ENCODE peak calls at places on chromosomes 1 and 21, in five cellular contexts. One of them, this sample, is unnamed.

GRCh38 chr1:18927654-18928272 is 25.4 kb upstream of the ALDH4A1 start:
- DNase-seq in heart right ventricle: no peak
- DNase-seq in OCI-LY7: peak; percentile 43
- DNase-seq in HepG2: no peak
- DNase-seq in transverse colon: no peak
- DNase-seq in this sample: no peak

GRCh38 chr1:84855168-84855567 is 37.8 kb downstream of the LPAR3 start:
- DNase-seq in transverse colon: no peak
- DNase-seq in heart right ventricle: no peak
- DNase-seq in HepG2: no peak
- DNase-seq in OCI-LY7: no peak
- DNase-seq in this sample: no peak

GRCh38 chr1:193726722-193727121 is 540.3 kb upstream of the B3GALT2 start:
- DNase-seq in heart right ventricle: no peak
- DNase-seq in transverse colon: no peak
- DNase-seq in HepG2: no peak
- DNase-seq in OCI-LY7: no peak
- DNase-seq in this sample: no peak

GRCh38 chr1:82348487-82348886 is 547.8 kb downstream of the ADGRL2 start:
- DNase-seq in HepG2: no peak
- DNase-seq in heart right ventricle: no peak
- DNase-seq in OCI-LY7: no peak
- DNase-seq in transverse colon: no peak
- DNase-seq in this sample: no peak

GRCh38 chr21:45613396-45613795 is 30.1 kb upstream of the PCBP3 start:
- DNase-seq in transverse colon: no peak
- DNase-seq in HepG2: no peak
- DNase-seq in heart right ventricle: no peak
- DNase-seq in OCI-LY7: no peak
- DNase-seq in this sample: no peak

GRCh38 chr1:209720826-209721225 is 16.2 kb downstream of the HSD11B1 start:
- DNase-seq in transverse colon: no peak
- DNase-seq in heart right ventricle: no peak
- DNase-seq in OCI-LY7: no peak
- DNase-seq in HepG2: no peak
- DNase-seq in this sample: no peak

GRCh38 chr1:33120436-33121231 is 39.7 kb downstream of the AZIN2 start:
- DNase-seq in HepG2: no peak
- DNase-seq in transverse colon: no peak
- DNase-seq in OCI-LY7: no peak
- DNase-seq in heart right ventricle: no peak
- DNase-seq in this sample: no peak

GRCh38 chr21:44454747-44455523 is at the start of gene LRRC3:
- DNase-seq in HepG2: peak; percentile 82
- DNase-seq in transverse colon: peak; percentile 90
- DNase-seq in OCI-LY7: peak; percentile 12
- DNase-seq in heart right ventricle: peak; percentile 82
- DNase-seq in this sample: peak; percentile 99

GRCh38 chr1:152811050-152811449 is 721 bp upstream of the LCE1B start:
- DNase-seq in HepG2: no peak
- DNase-seq in transverse colon: no peak
- DNase-seq in heart right ventricle: no peak
- DNase-seq in OCI-LY7: no peak
- DNase-seq in this sample: no peak

GRCh38 chr1:201481761-201482493 is 12.9 kb upstream of the PHLDA3 start:
- DNase-seq in HepG2: peak; percentile 73
- DNase-seq in transverse colon: peak; percentile 91
- DNase-seq in OCI-LY7: peak; percentile 88
- DNase-seq in heart right ventricle: peak; percentile 90
- DNase-seq in this sample: peak; percentile 91

GRCh38 chr1:22471078-22471477 is 19.4 kb downstream of the ZBTB40 start:
- DNase-seq in transverse colon: no peak
- DNase-seq in OCI-LY7: no peak
- DNase-seq in HepG2: no peak
- DNase-seq in heart right ventricle: peak; percentile 61
- DNase-seq in this sample: no peak

GRCh38 chr1:234968470-234968869 is 160.2 kb downstream of the TOMM20 start:
- DNase-seq in heart right ventricle: no peak
- DNase-seq in transverse colon: no peak
- DNase-seq in OCI-LY7: no peak
- DNase-seq in HepG2: no peak
- DNase-seq in this sample: no peak

GRCh38 chr1:162835157-162835899 is 25.6 kb downstream of the CCDC190 start:
- DNase-seq in OCI-LY7: no peak
- DNase-seq in transverse colon: no peak
- DNase-seq in HepG2: no peak
- DNase-seq in heart right ventricle: no peak
- DNase-seq in this sample: no peak

GRCh38 chr1:237814319-237814924 is 76.3 kb downstream of the ZP4 start:
- DNase-seq in heart right ventricle: no peak
- DNase-seq in HepG2: peak; percentile 5
- DNase-seq in transverse colon: no peak
- DNase-seq in OCI-LY7: peak; percentile 25
- DNase-seq in this sample: peak; percentile 36

GRCh38 chr1:17437260-17438175 is 2.0 kb downstream of the RCC2 start:
- DNase-seq in transverse colon: peak; percentile 48
- DNase-seq in OCI-LY7: peak; percentile 73
- DNase-seq in heart right ventricle: peak; percentile 21
- DNase-seq in HepG2: no peak
- DNase-seq in this sample: peak; percentile 80

GRCh38 chr1:15430787-15431570 is 7.3 kb upstream of the CTRC start:
- DNase-seq in OCI-LY7: peak; percentile 55
- DNase-seq in transverse colon: peak; percentile 83
- DNase-seq in heart right ventricle: peak; percentile 70
- DNase-seq in HepG2: no peak
- DNase-seq in this sample: peak; percentile 73

GRCh38 chr1:46525253-46525983 is 26.0 kb downstream of the KNCN start:
- DNase-seq in transverse colon: no peak
- DNase-seq in heart right ventricle: no peak
- DNase-seq in OCI-LY7: no peak
- DNase-seq in HepG2: no peak
- DNase-seq in this sample: no peak

GRCh38 chr1:43953361-43953760 is 6.6 kb downstream of the IPO13 start:
- DNase-seq in transverse colon: no peak
- DNase-seq in OCI-LY7: no peak
- DNase-seq in HepG2: no peak
- DNase-seq in heart right ventricle: no peak
- DNase-seq in this sample: no peak

GRCh38 chr1:198545156-198545555 is 4.7 kb upstream of the ATP6V1G3 start:
- DNase-seq in heart right ventricle: no peak
- DNase-seq in transverse colon: no peak
- DNase-seq in OCI-LY7: no peak
- DNase-seq in HepG2: no peak
- DNase-seq in this sample: no peak

GRCh38 chr1:73914994-73915393 is 283.0 kb downstream of the LRRIQ3 start:
- DNase-seq in transverse colon: no peak
- DNase-seq in heart right ventricle: no peak
- DNase-seq in OCI-LY7: no peak
- DNase-seq in HepG2: no peak
- DNase-seq in this sample: no peak

GRCh38 chr1:164654200-164654599 is 95.2 kb downstream of the PBX1 start:
- DNase-seq in HepG2: no peak
- DNase-seq in heart right ventricle: no peak
- DNase-seq in OCI-LY7: no peak
- DNase-seq in transverse colon: no peak
- DNase-seq in this sample: no peak

GRCh38 chr1:201759194-201759814 is 69.7 kb upstream of the IPO9 start:
- DNase-seq in transverse colon: no peak
- DNase-seq in HepG2: no peak
- DNase-seq in OCI-LY7: no peak
- DNase-seq in heart right ventricle: no peak
- DNase-seq in this sample: no peak

GRCh38 chr1:37944091-37944763 is 2.6 kb downstream of the INPP5B start:
- DNase-seq in transverse colon: no peak
- DNase-seq in heart right ventricle: no peak
- DNase-seq in HepG2: no peak
- DNase-seq in OCI-LY7: no peak
- DNase-seq in this sample: no peak

GRCh38 chr1:197467881-197468280 is 199.8 kb downstream of the CRB1 start:
- DNase-seq in transverse colon: no peak
- DNase-seq in OCI-LY7: no peak
- DNase-seq in heart right ventricle: no peak
- DNase-seq in HepG2: no peak
- DNase-seq in this sample: no peak

GRCh38 chr1:235077571-235078479 is 50.8 kb downstream of the TOMM20 start:
- DNase-seq in OCI-LY7: no peak
- DNase-seq in transverse colon: no peak
- DNase-seq in HepG2: no peak
- DNase-seq in heart right ventricle: no peak
- DNase-seq in this sample: no peak

GRCh38 chr1:16155537-16156410 is at the start of gene EPHA2:
- DNase-seq in transverse colon: peak; percentile 94
- DNase-seq in heart right ventricle: peak; percentile 92
- DNase-seq in HepG2: peak; percentile 93
- DNase-seq in OCI-LY7: no peak
- DNase-seq in this sample: peak; percentile 96

GRCh38 chr1:91592716-91593477 is 92.2 kb downstream of the CDC7 start:
- DNase-seq in OCI-LY7: no peak
- DNase-seq in heart right ventricle: no peak
- DNase-seq in HepG2: no peak
- DNase-seq in transverse colon: no peak
- DNase-seq in this sample: no peak

GRCh38 chr21:45029968-45030636 is 44.3 kb upstream of the ADARB1 start:
- DNase-seq in transverse colon: no peak
- DNase-seq in heart right ventricle: no peak
- DNase-seq in HepG2: no peak
- DNase-seq in OCI-LY7: no peak
- DNase-seq in this sample: peak; percentile 3

GRCh38 chr1:198657550-198658064 is 18.8 kb downstream of the PTPRC start:
- DNase-seq in transverse colon: no peak
- DNase-seq in heart right ventricle: no peak
- DNase-seq in HepG2: no peak
- DNase-seq in OCI-LY7: peak; percentile 73
- DNase-seq in this sample: peak; percentile 59

GRCh38 chr1:227775841-227776240 is 39.6 kb upstream of the PRSS38 start:
- DNase-seq in HepG2: no peak
- DNase-seq in heart right ventricle: no peak
- DNase-seq in transverse colon: no peak
- DNase-seq in OCI-LY7: no peak
- DNase-seq in this sample: no peak

GRCh38 chr1:7248828-7249227 is 463.6 kb downstream of the CAMTA1 start:
- DNase-seq in heart right ventricle: no peak
- DNase-seq in OCI-LY7: no peak
- DNase-seq in transverse colon: no peak
- DNase-seq in HepG2: no peak
- DNase-seq in this sample: no peak

GRCh38 chr1:167460836-167461235 is 57.5 kb downstream of the CD247 start:
- DNase-seq in HepG2: no peak
- DNase-seq in transverse colon: no peak
- DNase-seq in OCI-LY7: no peak
- DNase-seq in heart right ventricle: no peak
- DNase-seq in this sample: no peak

GRCh38 chr1:38541223-38541622 is 318.3 kb downstream of the RRAGC start:
- DNase-seq in transverse colon: no peak
- DNase-seq in OCI-LY7: no peak
- DNase-seq in heart right ventricle: no peak
- DNase-seq in HepG2: no peak
- DNase-seq in this sample: no peak

GRCh38 chr1:25169610-25170009 is 62.7 kb downstream of the SYF2 start:
- DNase-seq in heart right ventricle: no peak
- DNase-seq in HepG2: no peak
- DNase-seq in OCI-LY7: no peak
- DNase-seq in transverse colon: no peak
- DNase-seq in this sample: no peak
- H3K4me1 ChIP-seq in heart right ventricle: no peaks in the 10 kb centered on the region
- H3K4me1 ChIP-seq in HepG2: peaks cover 80% of the 10 kb centered on the region
- H3K4me1 ChIP-seq in OCI-LY7: no peaks in the 10 kb centered on the region
- H3K4me1 ChIP-seq in transverse colon: peaks cover 14% of the 10 kb centered on the region
- H3K4me1 ChIP-seq in this sample: peaks cover 33% of the 10 kb centered on the region

DNA sequence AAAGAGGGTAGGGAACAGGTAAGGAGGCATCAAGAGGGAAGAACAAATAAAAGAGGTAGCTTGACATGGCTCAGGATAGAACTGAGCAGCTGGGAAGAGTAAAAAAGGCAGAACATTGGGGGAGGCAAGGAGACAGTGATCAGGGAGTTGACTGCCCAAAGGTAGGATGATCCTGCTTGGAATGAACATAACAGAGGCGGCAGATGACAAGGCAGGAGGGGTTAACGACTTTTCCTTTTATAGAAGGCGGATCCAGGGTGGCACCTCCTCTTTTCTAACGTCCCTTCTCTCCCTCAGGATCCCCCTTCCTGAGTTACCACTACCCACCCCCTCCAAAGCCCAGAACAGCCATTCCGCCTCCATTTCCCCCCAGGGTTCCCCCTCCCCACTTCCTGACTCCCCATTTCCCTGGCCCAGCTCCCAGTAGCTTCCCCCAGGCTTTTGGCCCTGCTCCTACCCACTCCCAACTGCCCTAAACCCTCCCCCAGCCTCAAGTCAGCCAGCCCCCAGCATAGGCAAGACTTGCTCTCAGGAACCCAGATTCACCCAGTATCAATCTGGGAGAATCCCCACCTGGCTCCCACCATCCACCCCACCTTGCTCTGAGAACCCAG is 759 bp upstream of the ADAMTS4 start:
- DNase-seq in HepG2: no peak
- DNase-seq in transverse colon: no peak
- DNase-seq in heart right ventricle: no peak
- DNase-seq in OCI-LY7: no peak
- DNase-seq in this sample: no peak
- H3K4me1 ChIP-seq in HepG2: peaks cover 74% of the 10 kb centered on the region
- H3K4me1 ChIP-seq in transverse colon: peaks cover 49% of the 10 kb centered on the region
- H3K4me1 ChIP-seq in heart right ventricle: peaks cover 81% of the 10 kb centered on the region
- H3K4me1 ChIP-seq in OCI-LY7: peaks cover 48% of the 10 kb centered on the region
- H3K4me1 ChIP-seq in this sample: peaks cover 42% of the 10 kb centered on the region

DNA sequence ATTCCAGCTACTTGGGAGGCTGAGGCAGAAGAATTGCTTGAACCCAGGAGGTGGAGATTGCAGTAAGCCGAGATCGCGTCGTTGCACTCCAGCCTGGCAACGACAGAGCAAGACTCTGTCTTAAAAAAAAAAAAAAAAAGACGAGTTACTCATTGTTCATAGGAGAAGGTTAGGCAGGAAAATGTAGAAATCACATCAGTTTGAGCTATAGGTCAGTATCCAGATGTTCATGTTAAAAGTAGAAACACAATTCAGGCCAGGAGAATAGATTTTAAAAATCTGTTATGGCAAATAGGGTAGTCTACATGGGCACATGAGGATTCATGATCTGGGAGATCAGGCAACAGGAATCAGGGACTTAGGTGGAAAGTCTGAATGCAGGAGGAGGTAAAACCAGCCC is 57.7 kb downstream of the SELENOF start:
- DNase-seq in OCI-LY7: no peak
- DNase-seq in heart right ventricle: no peak
- DNase-seq in transverse colon: no peak
- DNase-seq in HepG2: no peak
- DNase-seq in this sample: no peak
- H3K4me1 ChIP-seq in OCI-LY7: peaks cover 33% of the 10 kb centered on the region
- H3K4me1 ChIP-seq in heart right ventricle: no peaks in the 10 kb centered on the region
- H3K4me1 ChIP-seq in transverse colon: no peaks in the 10 kb centered on the region
- H3K4me1 ChIP-seq in HepG2: peaks cover 28% of the 10 kb centered on the region
- H3K4me1 ChIP-seq in this sample: no peaks in the 10 kb centered on the region

DNA sequence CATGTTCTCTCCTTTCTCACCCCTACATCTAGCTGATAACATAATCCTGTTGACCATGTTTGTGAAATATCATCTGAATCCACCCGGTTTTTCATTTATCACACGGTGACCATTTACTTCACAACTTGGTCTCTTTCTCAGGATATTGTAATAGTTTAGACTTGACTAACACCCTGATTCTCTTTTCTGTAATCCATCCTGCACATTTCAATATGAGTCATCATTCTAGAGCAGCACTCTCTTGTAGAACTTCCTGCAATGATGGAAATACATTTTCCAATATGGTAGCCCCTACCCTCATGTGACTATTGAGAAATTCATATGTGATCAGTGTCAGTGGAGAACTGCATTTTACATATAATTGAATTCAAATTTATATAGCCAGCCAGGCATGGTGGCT is 2.3 kb upstream of the JAM2 start:
- DNase-seq in heart right ventricle: no peak
- DNase-seq in HepG2: no peak
- DNase-seq in transverse colon: no peak
- DNase-seq in OCI-LY7: no peak
- DNase-seq in this sample: no peak
- H3K4me1 ChIP-seq in heart right ventricle: peaks cover 26% of the 10 kb centered on the region
- H3K4me1 ChIP-seq in HepG2: peaks cover 8% of the 10 kb centered on the region
- H3K4me1 ChIP-seq in transverse colon: peaks cover 15% of the 10 kb centered on the region
- H3K4me1 ChIP-seq in OCI-LY7: peaks cover 19% of the 10 kb centered on the region
- H3K4me1 ChIP-seq in this sample: peaks cover 6% of the 10 kb centered on the region